ENCODE peak calls at places on chromosome 9, in ten cellular contexts. Y is activated CD8-positive, alpha-beta memory T cell treated with anti-CD3 and anti-CD28 coated beads for 24 hours; M is IMR-90; Q is T-helper 1 cell; G is NCI-H1092; E is nucleus accumbens; V is activated CD4-positive, alpha-beta T cell treated with anti-CD3 and anti-CD28 coated beads, Interleukin-2, amount 50 U/mL, for 48 hours; A is AML-193; K is AG20443; L is stimulated activated naive CD8-positive, alpha-beta T cell treated with anti-CD3 and anti-CD28 coated beads, Interleukin-15, amount 100 ng/mL, for 72 hours. J is an unnamed sample.

GRCh38 chr9:12680341-12680740 is 12.8 kb upstream of the TYRP1 start:
- DNase-seq in Y (no peak), M (peak), Q (no peak), G (no peak), E (no peak), V (no peak), A (no peak), K (peak), L (no peak), J (peak)

GRCh38 chr9:90322296-90322695 is 320.3 kb downstream of the DIRAS2 start:
- DNase-seq in Y (no peak), M (peak), Q (no peak), G (no peak), E (no peak), V (no peak), A (no peak), K (no peak), L (no peak), J (no peak)

GRCh38 chr9:131728546-131728910 is 11.3 kb downstream of the RAPGEF1 start:
- DNase-seq in Y (no peak), M (no peak), Q (no peak), G (no peak), E (no peak), V (no peak), A (no peak), K (no peak), L (no peak), J (no peak)

GRCh38 chr9:37957664-37957953 is 53.7 kb upstream of the SLC25A51 start:
- DNase-seq in Y (no peak), M (no peak), Q (no peak), G (no peak), E (no peak), V (no peak), A (no peak), K (no peak), L (no peak), J (no peak)

GRCh38 chr9:4640027-4640426 is 22.1 kb upstream of the PLPP6 start:
- DNase-seq in Y (no peak), M (no peak), Q (peak), G (peak), E (no peak), V (peak), A (peak), K (peak), L (peak), J (peak)

GRCh38 chr9:134186471-134187109 is 22.2 kb upstream of the RNU6ATAC start:
- DNase-seq in Y (no peak), M (no peak), Q (no peak), G (no peak), E (no peak), V (no peak), A (no peak), K (no peak), L (no peak), J (no peak)

GRCh38 chr9:81804306-81804705 is 115.0 kb upstream of the TLE1 start:
- DNase-seq in Y (no peak), M (peak), Q (no peak), G (no peak), E (no peak), V (no peak), A (no peak), K (peak), L (no peak), J (no peak)

GRCh38 chr9:4886698-4887097 is 94.0 kb downstream of the RCL1 start:
- DNase-seq in Y (no peak), M (no peak), Q (no peak), G (no peak), E (no peak), V (no peak), A (no peak), K (no peak), L (no peak), J (no peak)

GRCh38 chr9:130707225-130707976 is 13.8 kb downstream of the EXOSC2 start:
- DNase-seq in Y (peak), M (peak), Q (peak), G (peak), E (no peak), V (peak), A (peak), K (no peak), L (peak), J (peak)

GRCh38 chr9:13110766-13111400 is 168.6 kb downstream of the MPDZ start:
- DNase-seq in Y (no peak), M (no peak), Q (no peak), G (peak), E (no peak), V (no peak), A (no peak), K (peak), L (no peak), J (no peak)

GRCh38 chr9:119458068-119458467 is 88.8 kb upstream of the BRINP1 start:
- DNase-seq in Y (no peak), M (no peak), Q (no peak), G (no peak), E (no peak), V (no peak), A (no peak), K (no peak), L (no peak), J (no peak)

GRCh38 chr9:96187108-96187695 is 114.8 kb downstream of the HSD17B3 start:
- DNase-seq in Y (no peak), M (no peak), Q (no peak), G (no peak), E (no peak), V (no peak), A (no peak), K (no peak), L (no peak), J (no peak)